ENCODE peak calls at places on chromosomes 2 and 18, in seven cellular contexts. G is upper lobe of right lung, C is neural progenitor cell, D is left lung, H is fibroblast of lung, S is sigmoid colon, P is adrenal gland. W is an unnamed sample.

GRCh38 chr2:190069936-190070696 is 7.6 kb upstream of the MSTN start:
- DNase-seq in G (no peak), C (peak), D (no peak), H (peak), S (no peak), P (peak), W (peak)

GRCh38 chr2:210261996-210262510 is 36.8 kb upstream of the ACADL start:
- DNase-seq in G (no peak), C (no peak), D (no peak), H (no peak), S (no peak), P (no peak), W (no peak)

GRCh38 chr2:70708376-70709199 is 59.4 kb downstream of the ADD2 start:
- DNase-seq in G (no peak), C (no peak), D (no peak), H (no peak), S (no peak), P (no peak), W (no peak)

GRCh38 chr2:147177449-147177848 is 667.4 kb upstream of the ACVR2A start:
- DNase-seq in G (no peak), C (no peak), D (no peak), H (peak), S (no peak), P (no peak), W (peak)

GRCh38 chr2:154995332-154995731 is 296.8 kb downstream of the KCNJ3 start:
- DNase-seq in G (no peak), C (no peak), D (no peak), H (no peak), S (no peak), P (no peak), W (peak)

GRCh38 chr2:40201425-40201824 is 250.5 kb downstream of the SLC8A1 start:
- DNase-seq in G (no peak), C (no peak), D (no peak), H (no peak), S (no peak), P (no peak), W (no peak)

GRCh38 chr18:54223568-54224241 is 764 bp downstream of the MBD2 start:
- DNase-seq in G (peak), C (peak), D (peak), H (peak), S (peak), P (peak), W (peak)

GRCh38 chr2:49224426-49225010 is 70.2 kb upstream of the FSHR start:
- DNase-seq in G (no peak), C (no peak), D (no peak), H (no peak), S (no peak), P (no peak), W (no peak)

GRCh38 chr2:229815858-229816257 is 101.5 kb upstream of the DNER start:
- DNase-seq in G (no peak), C (no peak), D (no peak), H (no peak), S (no peak), P (no peak), W (peak)

GRCh38 chr18:55355220-55355619 is 232.8 kb downstream of the TCF4 start:
- DNase-seq in G (no peak), C (no peak), D (no peak), H (no peak), S (no peak), P (no peak), W (no peak)

DNA sequence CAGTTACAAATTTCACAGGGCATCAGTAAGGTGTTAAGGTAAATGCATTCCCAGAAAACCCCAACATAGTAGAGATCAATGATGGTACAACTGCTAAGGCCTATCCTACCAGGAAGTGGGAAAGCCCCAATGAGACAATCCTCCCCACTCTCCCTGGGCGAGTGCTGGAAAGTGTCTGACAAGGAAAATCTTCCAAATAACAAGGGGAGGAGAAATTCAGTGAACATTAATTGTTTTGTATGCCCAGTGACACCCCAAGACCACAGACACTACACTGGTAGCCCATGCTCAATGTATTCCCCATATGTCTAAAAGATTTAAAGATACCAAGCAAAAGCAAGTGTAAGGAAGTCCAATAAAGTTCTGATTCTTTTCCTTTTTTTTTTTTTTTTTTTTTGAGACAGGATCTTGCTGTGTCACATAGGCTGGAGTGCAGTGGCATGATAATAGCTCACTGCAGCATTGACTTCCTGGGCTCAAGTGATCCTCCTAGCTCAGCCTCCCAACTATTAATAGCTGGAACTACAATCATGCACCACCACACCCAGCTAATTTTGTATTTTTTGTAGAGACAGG is 24.7 kb downstream of the B4GALT6 start:
- DNase-seq in G (no peak), C (no peak), D (no peak), H (no peak), S (no peak), P (no peak), W (no peak)
- H3K4me3 ChIP-seq in G (no peak), C (no peak), D (no peak), H (no peak), S (no peak), P (no peak), W (no peak)

GRCh38 chr2:227152093-227152766 is 11.8 kb downstream of the COL4A4 start:
- DNase-seq in G (no peak), C (no peak), D (no peak), H (no peak), S (no peak), P (no peak), W (no peak)

GRCh38 chr2:227154976-227155375 is 9.0 kb downstream of the COL4A4 start:
- DNase-seq in G (no peak), C (no peak), D (no peak), H (no peak), S (no peak), P (peak), W (no peak)

GRCh38 chr2:227153307-227153706 is 10.7 kb downstream of the COL4A4 start:
- DNase-seq in G (no peak), C (no peak), D (no peak), H (no peak), S (no peak), P (peak), W (no peak)

GRCh38 chr2:227155395-227155794 is 8.6 kb downstream of the COL4A4 start:
- DNase-seq in G (no peak), C (no peak), D (no peak), H (no peak), S (no peak), P (no peak), W (no peak)

GRCh38 chr2:227153766-227154486 is 10.1 kb downstream of the COL4A4 start:
- DNase-seq in G (no peak), C (no peak), D (no peak), H (peak), S (no peak), P (no peak), W (no peak)
- TF ChIP-seq CTCF in G (no peak), C (no peak), D (no peak), H (no peak), S (no peak), P (no peak), W (no peak)

DNA sequence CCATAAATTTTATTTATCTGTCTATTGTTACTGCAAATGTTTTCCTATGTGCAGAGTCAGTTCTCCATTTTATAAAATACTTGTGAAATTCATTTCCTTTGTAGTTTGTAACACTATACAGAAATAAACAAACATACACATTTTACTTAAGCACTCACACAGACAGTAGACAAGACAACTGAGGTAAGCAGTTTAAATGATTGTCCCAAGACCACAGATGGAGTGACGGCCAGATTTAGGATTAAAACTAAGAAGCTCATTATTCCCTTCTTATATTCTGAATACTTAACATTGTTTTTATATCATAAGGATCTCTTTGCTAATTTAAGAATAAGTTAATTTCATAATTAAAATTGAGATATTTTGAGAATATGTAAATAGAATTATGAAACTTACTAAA is 100.9 kb downstream of the BAZ2B start:
- DNase-seq in G (no peak), C (no peak), D (no peak), H (no peak), S (no peak), P (no peak), W (no peak)
- H3K4me3 ChIP-seq in G (peak), C (no peak), D (peak), H (no peak), S (no peak), P (peak), W (no peak)

DNA sequence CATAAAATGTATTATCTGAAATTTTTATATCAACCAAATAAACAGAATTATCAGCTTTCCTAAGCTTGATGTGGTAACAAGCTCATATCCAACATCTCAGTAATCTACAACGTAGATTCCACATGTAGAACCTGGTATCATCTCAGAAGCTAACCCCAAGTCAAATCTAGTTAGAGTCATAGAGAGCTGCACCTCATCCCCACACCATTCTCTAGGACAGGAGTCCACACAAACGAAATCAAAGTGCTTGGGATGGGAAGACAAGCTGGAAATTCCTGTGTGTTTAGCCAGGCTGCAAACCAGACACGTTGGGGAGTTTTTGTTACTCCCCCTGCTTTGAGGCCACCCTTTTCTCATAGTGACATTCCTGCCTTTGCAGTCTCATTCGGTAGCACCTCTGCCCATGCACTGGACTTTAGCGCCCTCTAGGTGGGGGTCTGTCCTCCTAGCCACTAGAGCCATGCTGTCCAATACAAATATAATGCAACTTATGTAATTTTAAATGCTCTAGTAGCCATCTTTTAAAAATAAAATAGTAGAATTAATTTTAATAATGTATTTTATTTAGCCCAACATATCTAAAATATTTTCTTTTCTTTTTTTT is 28.1 kb upstream of the SATB2 start:
- DNase-seq in G (no peak), C (peak), D (peak), H (peak), S (no peak), P (peak), W (peak)
- TF ChIP-seq CTCF in G (peak), C (peak), D (peak), H (peak), S (no peak), P (peak), W (peak)

DNA sequence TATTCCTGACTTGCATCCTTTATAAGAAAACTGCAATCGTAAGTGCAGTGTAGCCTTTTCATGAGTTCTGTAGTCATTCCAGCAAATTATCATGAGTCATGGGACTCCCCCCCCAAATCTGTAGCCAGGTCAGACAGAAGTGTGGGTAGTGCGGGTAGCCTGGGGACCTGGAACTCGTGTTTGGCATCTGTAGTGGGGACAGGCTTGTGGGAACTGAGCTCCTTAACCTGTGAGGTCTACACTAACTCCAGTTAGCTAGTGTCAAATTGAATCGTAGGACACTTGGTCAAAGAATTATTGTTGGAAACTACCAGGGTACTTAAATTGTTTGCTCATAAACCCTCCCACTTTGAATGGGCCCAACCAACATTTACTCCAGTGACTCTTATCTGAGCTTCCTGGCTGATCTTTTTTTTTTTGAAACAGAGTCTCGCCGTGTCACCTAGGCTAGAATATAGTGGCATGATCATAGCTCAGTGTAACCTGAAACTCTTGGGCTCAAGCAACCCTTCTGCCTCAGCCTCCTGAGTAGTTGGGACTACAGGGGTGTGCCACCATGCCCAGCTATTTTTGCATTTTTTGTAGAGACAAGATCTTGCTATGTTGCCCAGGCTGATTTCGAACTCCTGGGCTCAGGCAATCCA is 12.4 kb downstream of the PFN4 start:
- DNase-seq in G (no peak), C (no peak), D (no peak), H (no peak), S (no peak), P (no peak), W (no peak)
- H3K4me3 ChIP-seq in G (no peak), C (no peak), D (no peak), H (no peak), S (no peak), P (no peak), W (no peak)

GRCh38 chr2:116511426-116511825 is 1303.1 kb upstream of the DDX18 start:
- DNase-seq in G (no peak), C (no peak), D (no peak), H (no peak), S (no peak), P (no peak), W (no peak)
- TF ChIP-seq CTCF in G (no peak), C (no peak), D (no peak), H (no peak), S (no peak), P (no peak), W (no peak)

W was measured in fibroblast of villous mesenchyme.